ENCODE peak calls at places on chromosomes 7 and 10, in five cellular contexts. J is small intestine; O is NCI-H1417; T is CD8-positive, alpha-beta T cell; D is right atrium auricular region. P is an unnamed sample.

GRCh38 chr7:98281757-98282652 is 519 bp downstream of the BRI3 start:
- DNase-seq in T (no peak), O (peak; percentile 70), D (no peak), J (peak; percentile 53), P (no peak)

GRCh38 chr10:85642082-85642420 is 724.5 kb downstream of the GRID1 start:
- DNase-seq in D (no peak), T (no peak), J (no peak), O (no peak), P (no peak)

GRCh38 chr10:63114031-63114814 is 18.9 kb upstream of the NRBF2 start:
- DNase-seq in T (no peak), D (peak; percentile 93), J (no peak), O (no peak), P (no peak)

GRCh38 chr7:23422904-23423303 is 47.4 kb downstream of the IGF2BP3 start:
- DNase-seq in J (peak; percentile 8), T (no peak), O (no peak), D (no peak), P (no peak)

GRCh38 chr7:102472126-102473041 is 6.3 kb downstream of the POLR2J start:
- DNase-seq in D (no peak), T (no peak), O (no peak), J (no peak), P (no peak)

GRCh38 chr7:129363-130221 is 62.8 kb upstream of the FAM20C start:
- DNase-seq in J (no peak), T (no peak), O (no peak), D (no peak), P (peak; percentile 79)

GRCh38 chr7:116709336-116709735 is 37.3 kb downstream of the MET start:
- DNase-seq in J (no peak), T (no peak), D (no peak), O (no peak), P (no peak)

GRCh38 chr7:86913709-86914108 is 145.7 kb downstream of the ELAPOR2 start:
- DNase-seq in J (no peak), T (no peak), D (no peak), O (no peak), P (no peak)

GRCh38 chr7:157300406-157300770 is 36.4 kb upstream of the DNAJB6 start:
- DNase-seq in T (no peak), D (no peak), J (no peak), O (no peak), P (no peak)

GRCh38 chr7:109020251-109020650 is 450.6 kb downstream of the DNAJB9 start:
- DNase-seq in J (no peak), T (no peak), O (no peak), D (no peak), P (no peak)

GRCh38 chr10:47311193-47311899 is 10.9 kb upstream of the GDF2 start:
- DNase-seq in T (no peak), O (no peak), D (no peak), J (peak; percentile 81), P (peak; percentile 40)

GRCh38 chr7:44257618-44258422 is 57.0 kb downstream of the YKT6 start:
- DNase-seq in D (peak; percentile 78), T (peak; percentile 24), O (no peak), J (peak; percentile 44), P (no peak)

GRCh38 chr7:30252885-30253795 is 31.3 kb upstream of the ZNRF2 start:
- DNase-seq in D (no peak), T (no peak), J (peak; percentile 53), O (peak; percentile 37), P (peak; percentile 63)

GRCh38 chr7:37445064-37445723 is 3.5 kb downstream of the ELMO1 start:
- DNase-seq in D (no peak), T (no peak), O (no peak), J (no peak), P (no peak)

GRCh38 chr10:43863859-43864591 is 215.3 kb upstream of the ZNF32 start:
- DNase-seq in O (no peak), J (peak; percentile 89), D (peak; percentile 79), T (no peak), P (no peak)

GRCh38 chr10:47260505-47261111 is 39.4 kb upstream of the GDF10 start:
- DNase-seq in J (no peak), T (no peak), D (peak; percentile 54), O (no peak), P (no peak)

GRCh38 chr10:22294694-22295093 is 21.5 kb upstream of the COMMD3 start:
- DNase-seq in T (no peak), O (no peak), D (no peak), J (no peak), P (no peak)